ENCODE peak calls at places on chromosomes 4 and X, in eight cellular contexts. One of them, this sample, is unnamed.

GRCh38 chr4:56301181-56302076 is 85.9 kb downstream of the AASDH start:
- DNase-seq in neural crest cell: peak
- DNase-seq in activated T-helper 1 cell treated with anti-CD3 and anti-CD28 coated beads, Interleukin-12 subunit alpha, Interleukin-12 subunit beta, Interleukin-2, Interleukin-4 antibody, amounts not matched to agents 30 ng/mL and 10 ng/mL and 1 ng/mL, durations not matched to agents 14 hours and 24 hours and 36 hours: peak
- DNase-seq in posterior cingulate gyrus: peak
- DNase-seq in osteocyte: peak
- DNase-seq in Peyer's patch: peak
- DNase-seq in tibial artery: peak
- DNase-seq in WERI-Rb-1: peak
- DNase-seq in this sample: peak

GRCh38 chr4:82785248-82786003 is 13.2 kb downstream of the SCD5 start:
- DNase-seq in WERI-Rb-1: no peak
- DNase-seq in Peyer's patch: no peak
- DNase-seq in neural crest cell: no peak
- DNase-seq in osteocyte: no peak
- DNase-seq in tibial artery: no peak
- DNase-seq in activated T-helper 1 cell treated with anti-CD3 and anti-CD28 coated beads, Interleukin-12 subunit alpha, Interleukin-12 subunit beta, Interleukin-2, Interleukin-4 antibody, amounts not matched to agents 30 ng/mL and 10 ng/mL and 1 ng/mL, durations not matched to agents 14 hours and 24 hours and 36 hours: no peak
- DNase-seq in posterior cingulate gyrus: no peak
- DNase-seq in this sample: no peak

GRCh38 chrX:103215768-103216085 is 819 bp downstream of the BEX4 start:
- DNase-seq in tibial artery: no peak
- DNase-seq in osteocyte: no peak
- DNase-seq in posterior cingulate gyrus: peak
- DNase-seq in WERI-Rb-1: no peak
- DNase-seq in Peyer's patch: no peak
- DNase-seq in activated T-helper 1 cell treated with anti-CD3 and anti-CD28 coated beads, Interleukin-12 subunit alpha, Interleukin-12 subunit beta, Interleukin-2, Interleukin-4 antibody, amounts not matched to agents 30 ng/mL and 10 ng/mL and 1 ng/mL, durations not matched to agents 14 hours and 24 hours and 36 hours: no peak
- DNase-seq in neural crest cell: no peak
- DNase-seq in this sample: no peak

GRCh38 chr4:123649644-123650356 is 253.2 kb downstream of the SPRY1 start:
- DNase-seq in activated T-helper 1 cell treated with anti-CD3 and anti-CD28 coated beads, Interleukin-12 subunit alpha, Interleukin-12 subunit beta, Interleukin-2, Interleukin-4 antibody, amounts not matched to agents 30 ng/mL and 10 ng/mL and 1 ng/mL, durations not matched to agents 14 hours and 24 hours and 36 hours: no peak
- DNase-seq in WERI-Rb-1: peak
- DNase-seq in osteocyte: peak
- DNase-seq in posterior cingulate gyrus: no peak
- DNase-seq in neural crest cell: no peak
- DNase-seq in Peyer's patch: peak
- DNase-seq in tibial artery: no peak
- DNase-seq in this sample: peak

GRCh38 chr4:113840850-113841249 is 79.3 kb upstream of the CAMK2D start:
- DNase-seq in Peyer's patch: no peak
- DNase-seq in osteocyte: no peak
- DNase-seq in tibial artery: no peak
- DNase-seq in activated T-helper 1 cell treated with anti-CD3 and anti-CD28 coated beads, Interleukin-12 subunit alpha, Interleukin-12 subunit beta, Interleukin-2, Interleukin-4 antibody, amounts not matched to agents 30 ng/mL and 10 ng/mL and 1 ng/mL, durations not matched to agents 14 hours and 24 hours and 36 hours: no peak
- DNase-seq in neural crest cell: no peak
- DNase-seq in WERI-Rb-1: no peak
- DNase-seq in posterior cingulate gyrus: no peak
- DNase-seq in this sample: no peak

GRCh38 chr4:26766142-26766541 is 94.5 kb upstream of the STIM2 start:
- DNase-seq in activated T-helper 1 cell treated with anti-CD3 and anti-CD28 coated beads, Interleukin-12 subunit alpha, Interleukin-12 subunit beta, Interleukin-2, Interleukin-4 antibody, amounts not matched to agents 30 ng/mL and 10 ng/mL and 1 ng/mL, durations not matched to agents 14 hours and 24 hours and 36 hours: no peak
- DNase-seq in posterior cingulate gyrus: no peak
- DNase-seq in neural crest cell: no peak
- DNase-seq in WERI-Rb-1: no peak
- DNase-seq in Peyer's patch: no peak
- DNase-seq in tibial artery: no peak
- DNase-seq in osteocyte: no peak
- DNase-seq in this sample: no peak

GRCh38 chr4:70577220-70577927 is 14.7 kb upstream of the AMBN start:
- DNase-seq in neural crest cell: no peak
- DNase-seq in tibial artery: no peak
- DNase-seq in osteocyte: no peak
- DNase-seq in Peyer's patch: no peak
- DNase-seq in posterior cingulate gyrus: no peak
- DNase-seq in WERI-Rb-1: no peak
- DNase-seq in activated T-helper 1 cell treated with anti-CD3 and anti-CD28 coated beads, Interleukin-12 subunit alpha, Interleukin-12 subunit beta, Interleukin-2, Interleukin-4 antibody, amounts not matched to agents 30 ng/mL and 10 ng/mL and 1 ng/mL, durations not matched to agents 14 hours and 24 hours and 36 hours: no peak
- DNase-seq in this sample: no peak

GRCh38 chr4:95095352-95095974 is 337.7 kb downstream of the BMPR1B start:
- DNase-seq in WERI-Rb-1: peak
- DNase-seq in activated T-helper 1 cell treated with anti-CD3 and anti-CD28 coated beads, Interleukin-12 subunit alpha, Interleukin-12 subunit beta, Interleukin-2, Interleukin-4 antibody, amounts not matched to agents 30 ng/mL and 10 ng/mL and 1 ng/mL, durations not matched to agents 14 hours and 24 hours and 36 hours: no peak
- DNase-seq in osteocyte: no peak
- DNase-seq in neural crest cell: no peak
- DNase-seq in Peyer's patch: no peak
- DNase-seq in tibial artery: no peak
- DNase-seq in posterior cingulate gyrus: no peak
- DNase-seq in this sample: no peak

GRCh38 chr4:19327364-19327763 is 924.3 kb upstream of the SLIT2 start:
- DNase-seq in WERI-Rb-1: no peak
- DNase-seq in Peyer's patch: no peak
- DNase-seq in posterior cingulate gyrus: no peak
- DNase-seq in neural crest cell: no peak
- DNase-seq in osteocyte: no peak
- DNase-seq in activated T-helper 1 cell treated with anti-CD3 and anti-CD28 coated beads, Interleukin-12 subunit alpha, Interleukin-12 subunit beta, Interleukin-2, Interleukin-4 antibody, amounts not matched to agents 30 ng/mL and 10 ng/mL and 1 ng/mL, durations not matched to agents 14 hours and 24 hours and 36 hours: no peak
- DNase-seq in tibial artery: no peak
- DNase-seq in this sample: no peak

GRCh38 chr4:106978046-106978774 is 57.9 kb downstream of the DKK2 start:
- DNase-seq in osteocyte: no peak
- DNase-seq in activated T-helper 1 cell treated with anti-CD3 and anti-CD28 coated beads, Interleukin-12 subunit alpha, Interleukin-12 subunit beta, Interleukin-2, Interleukin-4 antibody, amounts not matched to agents 30 ng/mL and 10 ng/mL and 1 ng/mL, durations not matched to agents 14 hours and 24 hours and 36 hours: no peak
- DNase-seq in tibial artery: peak
- DNase-seq in posterior cingulate gyrus: no peak
- DNase-seq in WERI-Rb-1: peak
- DNase-seq in neural crest cell: no peak
- DNase-seq in Peyer's patch: no peak
- DNase-seq in this sample: no peak